ENCODE peak calls at places on chromosomes 16 and 17, in five cellular contexts. W is GM12865; T is stimulated activated CD8-positive, alpha-beta memory T cell treated with anti-CD3 and anti-CD28 coated beads, Interleukin-7, amount 100 ng/mL, for 1 hour; M is stimulated activated CD4-positive, alpha-beta T cell treated with anti-CD3 and anti-CD28 coated beads, Interleukin-1b, Interleukin-23, amount 100 ng/mL, for 24 hours; R is BJ. E is an unnamed sample.

GRCh38 chr17:73363788-73364522 is 52.2 kb upstream of the CDC42EP4 start:
- DNase-seq in W (no peak), T (no peak), M (no peak), R (no peak), E (no peak)

GRCh38 chr17:8532021-8532420 is 96.3 kb downstream of the NDEL1 start:
- DNase-seq in W (no peak), T (no peak), M (no peak), R (no peak), E (no peak)

GRCh38 chr17:48127371-48128051 is 19.9 kb downstream of the SNX11 start:
- DNase-seq in W (no peak), T (no peak), M (no peak), R (no peak), E (peak)

GRCh38 chr16:30802971-30803370 is 16.0 kb upstream of the ZNF629 start:
- DNase-seq in W (no peak), T (no peak), M (no peak), R (no peak), E (no peak)

GRCh38 chr16:87657621-87658192 is 55.4 kb downstream of the JPH3 start:
- DNase-seq in W (peak), T (no peak), M (no peak), R (no peak), E (peak)

GRCh38 chr17:42748906-42749798 is 4.3 kb upstream of the EZH1 start:
- DNase-seq in W (no peak), T (no peak), M (no peak), R (no peak), E (no peak)

GRCh38 chr16:75727221-75727620 is 931 bp upstream of the CPHXL start:
- DNase-seq in W (no peak), T (no peak), M (no peak), R (no peak), E (no peak)

GRCh38 chr17:17855976-17856375 is 19.2 kb upstream of the SREBF1 start:
- DNase-seq in W (no peak), T (no peak), M (no peak), R (no peak), E (no peak)

GRCh38 chr17:16407911-16408588 is 7.3 kb upstream of the TRPV2 start:
- DNase-seq in W (peak), T (no peak), M (no peak), R (no peak), E (peak)

GRCh38 chr17:15920758-15921239 is 24.1 kb upstream of the ADORA2B start:
- DNase-seq in W (no peak), T (no peak), M (no peak), R (peak), E (peak)